ENCODE peak calls at places on chromosome 9, in ten cellular contexts. Q is uterus, L is DND-41, X is AG04450, Y is prostate gland, J is PC-3, H is SK-N-SH, C is AG10803, G is GM06990, F is body of pancreas. A is an unnamed sample.

GRCh38 chr9:75866273-75866871 is 24.1 kb upstream of the PCSK5 start:
- DNase-seq in Y (peak; percentile 35), Q (no peak), H (peak; percentile 15), J (peak; percentile 62), X (no peak), G (peak; percentile 6), F (peak; percentile 58), C (peak; percentile 46), L (peak; percentile 55), A (peak; percentile 70)

GRCh38 chr9:31799953-31800609 is 584.4 kb upstream of the ACO1 start:
- DNase-seq in C (no peak), L (no peak), H (no peak), Q (no peak), X (no peak), J (peak; percentile 41), Y (no peak), F (no peak), G (no peak), A (peak; percentile 52)

GRCh38 chr9:120892748-120893584 is 16.0 kb upstream of the PHF19 start:
- DNase-seq in H (no peak), X (peak; percentile 68), J (peak; percentile 85), G (peak; percentile 79), Q (no peak), C (peak; percentile 61), L (peak; percentile 80), Y (no peak), F (no peak), A (peak; percentile 88)

GRCh38 chr9:72362680-72363139 is 2.3 kb downstream of the ZFAND5 start:
- DNase-seq in X (no peak), J (peak; percentile 35), H (peak; percentile 20), L (peak; percentile 45), Y (peak; percentile 80), C (peak; percentile 77), G (peak; percentile 46), F (peak; percentile 72), Q (peak; percentile 39), A (peak; percentile 80)

GRCh38 chr9:75683591-75683990 is 206.9 kb upstream of the PCSK5 start:
- DNase-seq in Y (no peak), F (no peak), C (no peak), J (no peak), X (no peak), L (no peak), Q (no peak), G (no peak), H (no peak), A (peak; percentile 9)

GRCh38 chr9:25716220-25716872 is 38.1 kb upstream of the TUSC1 start:
- DNase-seq in F (peak; percentile 71), X (peak; percentile 49), C (peak; percentile 74), J (peak; percentile 72), Q (no peak), Y (peak; percentile 79), L (no peak), H (peak; percentile 62), G (no peak), A (peak; percentile 70)

GRCh38 chr9:3099601-3100000 is 255.7 kb upstream of the PUM3 start:
- DNase-seq in Q (no peak), C (no peak), Y (no peak), F (no peak), J (no peak), L (no peak), X (no peak), H (no peak), G (no peak), A (no peak)

GRCh38 chr9:85723220-85723619 is 18.5 kb downstream of the AGTPBP1 start:
- DNase-seq in Y (no peak), F (no peak), H (no peak), J (no peak), X (no peak), L (peak; percentile 39), C (no peak), Q (no peak), G (no peak), A (peak; percentile 45)

GRCh38 chr9:16715404-16715803 is 155.1 kb downstream of the BNC2 start:
- DNase-seq in Y (no peak), G (no peak), F (no peak), C (peak; percentile 93), X (no peak), Q (peak; percentile 34), L (no peak), H (no peak), J (no peak), A (no peak)

GRCh38 chr9:71769175-71770165 is 1.2 kb upstream of the CEMIP2 start:
- DNase-seq in G (peak; percentile 48), J (peak; percentile 83), Y (peak; percentile 92), X (no peak), L (peak; percentile 29), C (peak; percentile 52), H (peak; percentile 37), Q (peak; percentile 60), F (peak; percentile 98), A (peak; percentile 35)

GRCh38 chr9:37960631-37961030 is 56.7 kb upstream of the SLC25A51 start:
- DNase-seq in X (no peak), J (no peak), C (no peak), H (no peak), Y (no peak), L (no peak), Q (no peak), G (no peak), F (no peak), A (no peak)

GRCh38 chr9:89929315-89929714 is 324.5 kb downstream of the GADD45G start:
- DNase-seq in Y (no peak), X (no peak), H (no peak), F (no peak), L (no peak), Q (no peak), C (no peak), J (no peak), G (no peak), A (no peak)

GRCh38 chr9:27818348-27818747 is 245.1 kb upstream of the C9orf72 start:
- DNase-seq in L (no peak), Q (no peak), C (no peak), F (no peak), X (no peak), H (peak; percentile 12), G (no peak), J (no peak), Y (no peak), A (no peak)

GRCh38 chr9:34256987-34257585 is 72.0 kb downstream of the KIF24 start:
- DNase-seq in Q (no peak), J (no peak), X (no peak), C (no peak), L (peak; percentile 78), F (no peak), H (no peak), Y (no peak), G (no peak), A (no peak)

GRCh38 chr9:80028501-80028900 is 456.7 kb downstream of the TLE4 start:
- DNase-seq in F (no peak), J (no peak), H (peak; percentile 3), L (no peak), Q (no peak), G (no peak), X (no peak), Y (no peak), C (peak; percentile 86), A (no peak)

GRCh38 chr9:4097490-4097889 is 202.4 kb downstream of the GLIS3 start:
- DNase-seq in Q (no peak), G (no peak), X (no peak), C (peak; percentile 68), F (no peak), Y (no peak), L (no peak), H (no peak), J (no peak), A (no peak)

GRCh38 chr9:79384506-79384905 is 187.3 kb upstream of the TLE4 start:
- DNase-seq in H (no peak), J (no peak), L (no peak), G (no peak), Q (no peak), C (peak; percentile 58), X (no peak), F (no peak), Y (no peak), A (peak; percentile 42)

GRCh38 chr9:128322342-128323191 is at the start of the genes COQ4 and TRUB2:
- DNase-seq in H (peak; percentile 95), F (peak; percentile 97), C (peak; percentile 92), L (peak; percentile 93), X (peak; percentile 78), G (peak; percentile 95), Y (peak; percentile 94), J (peak; percentile 89), Q (peak; percentile 92), A (peak; percentile 97)
- H3K4me3 ChIP-seq in H (peak within 1 kb of the TSS; percentile 96), F (peak within 1 kb of the TSS; percentile 88), C (peak within 1 kb of the TSS; percentile 77), L (peak within 1 kb of the TSS; percentile 80), X (peak within 1 kb of the TSS; percentile 97), G (peak within 1 kb of the TSS; percentile 84), Y (peak within 1 kb of the TSS; percentile 86), J (peak within 1 kb of the TSS; percentile 85), Q (peak within 1 kb of the TSS; percentile 95), A (peak within 1 kb of the TSS; percentile 89)

GRCh38 chr9:42852133-42852532 is 668.7 kb downstream of the SPATA31A6 start:
- DNase-seq in Q (peak; percentile 35), Y (no peak), F (peak; percentile 71), H (peak; percentile 70), C (peak; percentile 12), X (no peak), J (peak; percentile 32), G (peak; percentile 1), L (peak; percentile 71), A (peak; percentile 42)
- TF ChIP-seq CTCF in Q (no peak), Y (no peak), F (no peak), H (no peak), C (no peak), X (no peak), J (peak; percentile 16), G (no peak), L (peak; percentile 38), A (peak; percentile 36)

DNA sequence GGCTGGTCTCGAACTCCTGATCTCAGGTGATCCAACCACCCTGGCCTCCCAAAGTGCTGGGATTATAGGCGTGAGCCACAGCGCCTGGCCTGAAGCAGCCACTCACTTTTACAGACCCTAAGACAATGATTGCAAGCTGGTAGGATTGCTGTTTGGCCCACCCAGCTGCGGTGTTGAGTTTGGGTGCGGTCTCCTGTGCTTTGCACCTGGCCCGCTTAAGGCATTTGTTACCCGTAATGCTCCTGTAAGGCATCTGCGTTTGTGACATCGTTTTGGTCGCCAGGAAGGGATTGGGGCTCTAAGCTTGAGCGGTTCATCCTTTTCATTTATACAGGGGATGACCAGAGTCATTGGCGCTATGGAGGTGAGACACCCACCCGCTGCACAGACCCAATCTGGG is 1.5 kb downstream of the CA9 start:
- DNase-seq in F (no peak), G (no peak), L (no peak), X (no peak), Q (no peak), C (no peak), J (no peak), H (no peak), Y (no peak), A (no peak)
- H3K4me3 ChIP-seq in F (no peak overlapping the region), G (no peak overlapping the region), L (no peak overlapping the region), X (peak overlapping the region; percentile 51), Q (peak overlapping the region; percentile 44), C (no peak overlapping the region), J (no peak overlapping the region), H (no peak overlapping the region), Y (peak overlapping the region; percentile 36), A (peak overlapping the region; percentile 42)

GRCh38 chr9:98774746-98775145 is 21.6 kb downstream of the ANKS6 start:
- DNase-seq in C (peak; percentile 11), G (no peak), L (no peak), Q (no peak), F (no peak), X (no peak), Y (no peak), J (no peak), H (peak; percentile 71), A (no peak)
- TF ChIP-seq CTCF in C (peak; percentile 66), G (peak; percentile 71), L (peak; percentile 60), Q (no peak), F (no peak), X (peak; percentile 63), Y (no peak), J (peak; percentile 69), H (peak; percentile 67), A (peak; percentile 74)

GRCh38 chr9:1050125-1050895 is at the start of gene DMRT2:
- DNase-seq in J (no peak), G (peak; percentile 52), Y (peak; percentile 75), H (peak; percentile 86), L (no peak), Q (peak; percentile 83), F (peak; percentile 94), C (peak; percentile 72), X (no peak), A (peak; percentile 48)
- H3K4me3 ChIP-seq in J (no peak within 1 kb of the TSS), G (no peak within 1 kb of the TSS), Y (no peak within 1 kb of the TSS), H (peak within 1 kb of the TSS; percentile 23), L (no peak within 1 kb of the TSS), Q (no peak within 1 kb of the TSS), F (no peak within 1 kb of the TSS), C (peak within 1 kb of the TSS; percentile 22), X (no peak within 1 kb of the TSS), A (no peak within 1 kb of the TSS)

A was measured in astrocyte of the spinal cord.